ENCODE peak calls at places on chromosomes 16 and 17, in five cellular contexts. Z is K562, T is GM12878, A is HepG2, V is H1. H is an unnamed sample.

GRCh38 chr17:82065638-82066303 is at the start of gene DUS1L:
- DNase-seq in Z (peak), T (no peak), A (no peak), V (no peak), H (no peak)

GRCh38 chr17:71363661-71364060 is 757.2 kb upstream of the SOX9 start:
- DNase-seq in Z (no peak), T (no peak), A (no peak), V (no peak), H (no peak)

GRCh38 chr16:50741225-50741807 is 570 bp upstream of the CYLD start:
- DNase-seq in Z (no peak), T (no peak), A (no peak), V (no peak), H (no peak)

GRCh38 chr17:8426802-8427201 is 8.9 kb upstream of the NDEL1 start:
- DNase-seq in Z (no peak), T (no peak), A (no peak), V (no peak), H (no peak)

GRCh38 chr17:46797131-46797530 is 21.4 kb downstream of the WNT3 start:
- DNase-seq in Z (no peak), T (no peak), A (no peak), V (no peak), H (no peak)

GRCh38 chr17:80264048-80264792 is 3.6 kb downstream of the RNF213 start:
- DNase-seq in Z (no peak), T (no peak), A (no peak), V (no peak), H (no peak)

GRCh38 chr17:75060434-75061054 is 13.5 kb downstream of the KCTD2 start:
- DNase-seq in Z (no peak), T (no peak), A (no peak), V (no peak), H (no peak)

GRCh38 chr17:32350662-32351418 is 883 bp downstream of the ZNF207 start:
- DNase-seq in Z (no peak), T (no peak), A (peak), V (no peak), H (no peak)

GRCh38 chr17:17001874-17002520 is 30.1 kb upstream of the TNFRSF13B start:
- DNase-seq in Z (peak), T (no peak), A (peak), V (peak), H (peak)

GRCh38 chr17:40963838-40964237 is 2.9 kb downstream of the KRT39 start:
- DNase-seq in Z (peak), T (no peak), A (no peak), V (no peak), H (no peak)

GRCh38 chr17:30380106-30380420 is 1.3 kb downstream of the CPD start:
- DNase-seq in Z (no peak), T (peak), A (no peak), V (no peak), H (no peak)

GRCh38 chr16:15732416-15732815 is 82.4 kb downstream of the NDE1 start:
- DNase-seq in Z (no peak), T (no peak), A (no peak), V (no peak), H (no peak)

GRCh38 chr17:48646183-48647102 is 20.3 kb upstream of the HOXB9 start:
- DNase-seq in Z (peak), T (no peak), A (no peak), V (no peak), H (peak)

GRCh38 chr17:28949185-28950016 is 1.9 kb downstream of the PHF12 start:
- DNase-seq in Z (peak), T (no peak), A (no peak), V (no peak), H (no peak)

GRCh38 chr17:46772013-46772878 is 46.2 kb downstream of the WNT3 start:
- DNase-seq in Z (no peak), T (no peak), A (peak), V (peak), H (no peak)

GRCh38 chr17:75827291-75828050 is 16.7 kb downstream of the UNC13D start:
- DNase-seq in Z (peak), T (no peak), A (peak), V (peak), H (no peak)

GRCh38 chr17:71878998-71879397 is 241.8 kb upstream of the SOX9 start:
- DNase-seq in Z (no peak), T (no peak), A (no peak), V (no peak), H (no peak)

GRCh38 chr16:66553223-66553622 is 847 bp downstream of the CKLF start:
- DNase-seq in Z (no peak), T (no peak), A (no peak), V (no peak), H (no peak)

GRCh38 chr16:1518626-1519135 is 14.8 kb upstream of the TMEM204 start:
- DNase-seq in Z (no peak), T (no peak), A (no peak), V (no peak), H (no peak)

GRCh38 chr16:80940069-80940856 is 66.4 kb downstream of the CMC2 start:
- DNase-seq in Z (no peak), T (no peak), A (no peak), V (no peak), H (no peak)

GRCh38 chr16:72921620-72922019 is 126.3 kb downstream of the ZFHX3 start:
- DNase-seq in Z (no peak), T (no peak), A (no peak), V (no peak), H (no peak)
- TF ChIP-seq POLR2AphosphoS5 in Z (no peak), T (no peak), A (no peak), V (no peak), H (no peak)

GRCh38 chr17:35188111-35188510 is 6.1 kb downstream of the SLC35G3 start:
- DNase-seq in Z (no peak), T (no peak), A (no peak), V (no peak), H (no peak)
- TF ChIP-seq CEBPB in Z (no peak), T (no peak), A (no peak), V (no peak), H (no peak)

GRCh38 chr17:57923182-57923872 is 31.9 kb downstream of the CUEDC1 start:
- DNase-seq in Z (no peak), T (no peak), A (no peak), V (no peak), H (no peak)
- H2AFZ ChIP-seq in Z (no peak), T (no peak), A (no peak), V (no peak), H (no peak)

GRCh38 chr16:4338712-4339299 is 12.3 kb downstream of the PAM16 start:
- DNase-seq in Z (no peak), T (no peak), A (no peak), V (no peak), H (no peak)

GRCh38 chr16:4341250-4341649 is 9.9 kb downstream of the PAM16 start:
- DNase-seq in Z (no peak), T (no peak), A (no peak), V (no peak), H (no peak)

GRCh38 chr16:4340443-4340842 is 10.7 kb downstream of the PAM16 start:
- DNase-seq in Z (no peak), T (no peak), A (no peak), V (no peak), H (no peak)

GRCh38 chr16:4339455-4339854 is 11.7 kb downstream of the PAM16 start:
- DNase-seq in Z (no peak), T (no peak), A (no peak), V (no peak), H (no peak)

DNA sequence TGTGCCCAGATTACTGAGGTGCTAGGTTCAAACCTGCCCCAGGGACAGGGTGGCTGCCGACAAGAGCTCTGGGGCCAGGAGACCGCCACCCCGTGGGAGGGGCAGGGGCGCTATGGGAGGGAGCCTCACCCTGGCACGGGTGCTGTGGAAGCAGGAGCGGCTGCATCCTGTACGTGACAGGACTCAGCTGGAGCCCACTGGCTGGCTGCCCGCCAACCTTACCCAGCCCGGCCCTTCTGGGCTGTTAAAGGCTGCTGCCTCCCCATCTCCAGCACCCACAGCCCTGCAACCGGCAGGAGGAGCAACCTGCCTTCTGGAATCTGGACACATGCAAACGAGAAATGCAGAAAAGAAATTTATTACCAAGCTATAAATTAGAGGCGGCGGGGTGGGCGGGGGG is 11.2 kb downstream of the PAM16 start:
- DNase-seq in Z (no peak), T (no peak), A (no peak), V (no peak), H (no peak)
- TF ChIP-seq POLR2AphosphoS5 in Z (no peak), T (no peak), A (no peak), V (no peak), H (no peak)